ENCODE peak calls at places on chromosomes 2 and 18, in seven cellular contexts. D is EL; P is HTR-8/SVneo; S is stimulated activated CD4-positive, alpha-beta T cell treated with anti-CD3 and anti-CD28 coated beads, Interleukin-15, amount 100 ng/mL, for 1 hour; Q is posterior cingulate gyrus; G is pons; M is LoVo. J is an unnamed sample.

GRCh38 chr18:22734812-22735627 is 198.1 kb upstream of the RBBP8 start:
- DNase-seq in D (no peak), P (no peak), S (no peak), Q (no peak), G (no peak), M (no peak), J (no peak)

GRCh38 chr2:237909075-237909695 is 49.8 kb downstream of the RAMP1 start:
- DNase-seq in D (no peak), P (no peak), S (no peak), Q (no peak), G (no peak), M (no peak), J (no peak)

GRCh38 chr18:13318644-13319501 is 100.3 kb downstream of the LDLRAD4 start:
- DNase-seq in D (no peak), P (no peak), S (no peak), Q (no peak), G (no peak), M (no peak), J (no peak)

GRCh38 chr2:3305952-3306351 is 71.7 kb downstream of the EIPR1 start:
- DNase-seq in D (no peak), P (no peak), S (no peak), Q (no peak), G (no peak), M (no peak), J (no peak)

GRCh38 chr2:8437228-8437948 is 244.5 kb upstream of the ID2 start:
- DNase-seq in D (peak; percentile 17), P (no peak), S (no peak), Q (no peak), G (no peak), M (no peak), J (no peak)

GRCh38 chr2:30165050-30165520 is 18.3 kb downstream of the YPEL5 start:
- DNase-seq in D (peak; percentile 88), P (peak; percentile 93), S (peak; percentile 3), Q (no peak), G (peak; percentile 90), M (peak; percentile 73), J (peak; percentile 89)

GRCh38 chr2:33022395-33022985 is 75.7 kb downstream of the LTBP1 start:
- DNase-seq in D (no peak), P (no peak), S (no peak), Q (no peak), G (no peak), M (no peak), J (no peak)

GRCh38 chr18:55844373-55844772 is 256.4 kb upstream of the TCF4 start:
- DNase-seq in D (no peak), P (no peak), S (no peak), Q (no peak), G (no peak), M (no peak), J (no peak)

GRCh38 chr2:216017365-216017764 is 4.0 kb upstream of the MREG start:
- DNase-seq in D (peak; percentile 51), P (peak; percentile 41), S (no peak), Q (no peak), G (no peak), M (no peak), J (no peak)

GRCh38 chr2:168767258-168767657 is 35.2 kb upstream of the NOSTRIN start:
- DNase-seq in D (no peak), P (no peak), S (no peak), Q (no peak), G (no peak), M (no peak), J (no peak)

GRCh38 chr2:65320042-65320711 is 92.5 kb downstream of the ACTR2 start:
- DNase-seq in D (peak; percentile 90), P (peak; percentile 86), S (no peak), Q (no peak), G (no peak), M (peak; percentile 91), J (peak; percentile 74)

GRCh38 chr2:19356545-19357382 is 1.7 kb downstream of the OSR1 start:
- DNase-seq in D (peak; percentile 21), P (no peak), S (no peak), Q (no peak), G (no peak), M (no peak), J (no peak)

GRCh38 chr2:157691695-157692094 is 63.0 kb upstream of the ACVR1C start:
- DNase-seq in D (no peak), P (no peak), S (no peak), Q (no peak), G (no peak), M (no peak), J (no peak)

GRCh38 chr2:66495788-66496640 is 61.1 kb downstream of the MEIS1 start:
- DNase-seq in D (peak; percentile 92), P (peak; percentile 65), S (no peak), Q (no peak), G (no peak), M (no peak), J (peak; percentile 31)

GRCh38 chr18:65760457-65760856 is 9.6 kb downstream of the CDH7 start:
- DNase-seq in D (no peak), P (no peak), S (no peak), Q (no peak), G (no peak), M (no peak), J (no peak)

GRCh38 chr2:113080134-113080533 is 12.4 kb downstream of the IL1F10 start:
- DNase-seq in D (no peak), P (peak; percentile 41), S (peak; percentile 48), Q (no peak), G (no peak), M (no peak), J (peak; percentile 72)